ENCODE peak calls at places on chromosomes 1 and 21, in eight cellular contexts. One of them, this sample, is unnamed.

GRCh38 chr21:45388011-45388521 is 16.9 kb upstream of the COL18A1 start:
- DNase-seq in NCI-H69: no peak
- DNase-seq in T-cell: no peak
- DNase-seq in NCI-H2029: no peak
- DNase-seq in heart left ventricle: peak
- DNase-seq in mesenteric fat pad: peak
- DNase-seq in MM.1S: no peak
- DNase-seq in EL: no peak
- DNase-seq in this sample: peak

GRCh38 chr1:77540501-77541161 is 141.8 kb downstream of the ZZZ3 start:
- DNase-seq in NCI-H69: no peak
- DNase-seq in T-cell: no peak
- DNase-seq in mesenteric fat pad: no peak
- DNase-seq in heart left ventricle: no peak
- DNase-seq in NCI-H2029: no peak
- DNase-seq in MM.1S: no peak
- DNase-seq in EL: peak
- DNase-seq in this sample: no peak

GRCh38 chr1:57468661-57469523 is 45.0 kb upstream of the DAB1 start:
- DNase-seq in NCI-H69: no peak
- DNase-seq in heart left ventricle: no peak
- DNase-seq in T-cell: no peak
- DNase-seq in mesenteric fat pad: no peak
- DNase-seq in NCI-H2029: peak
- DNase-seq in EL: peak
- DNase-seq in MM.1S: no peak
- DNase-seq in this sample: no peak

GRCh38 chr21:33266784-33267135 is 593 bp downstream of the IL10RB start:
- DNase-seq in T-cell: peak
- DNase-seq in MM.1S: peak
- DNase-seq in NCI-H69: no peak
- DNase-seq in heart left ventricle: no peak
- DNase-seq in mesenteric fat pad: no peak
- DNase-seq in NCI-H2029: no peak
- DNase-seq in EL: no peak
- DNase-seq in this sample: no peak

GRCh38 chr1:147171399-147172167 is 687 bp downstream of the PRKAB2 start:
- DNase-seq in mesenteric fat pad: no peak
- DNase-seq in NCI-H2029: no peak
- DNase-seq in MM.1S: peak
- DNase-seq in heart left ventricle: no peak
- DNase-seq in NCI-H69: peak
- DNase-seq in EL: peak
- DNase-seq in T-cell: peak
- DNase-seq in this sample: no peak

GRCh38 chr1:17200756-17201155 is 4.2 kb upstream of the PADI1 start:
- DNase-seq in EL: no peak
- DNase-seq in heart left ventricle: no peak
- DNase-seq in mesenteric fat pad: no peak
- DNase-seq in NCI-H69: no peak
- DNase-seq in MM.1S: no peak
- DNase-seq in T-cell: no peak
- DNase-seq in NCI-H2029: no peak
- DNase-seq in this sample: no peak

GRCh38 chr1:2386636-2387611 is 4.4 kb downstream of the MORN1 start:
- DNase-seq in MM.1S: no peak
- DNase-seq in heart left ventricle: peak
- DNase-seq in mesenteric fat pad: no peak
- DNase-seq in EL: no peak
- DNase-seq in NCI-H69: no peak
- DNase-seq in T-cell: no peak
- DNase-seq in NCI-H2029: no peak
- DNase-seq in this sample: peak

GRCh38 chr1:16178596-16179497 is 23.0 kb upstream of the EPHA2 start:
- DNase-seq in T-cell: no peak
- DNase-seq in mesenteric fat pad: no peak
- DNase-seq in EL: peak
- DNase-seq in NCI-H2029: no peak
- DNase-seq in MM.1S: no peak
- DNase-seq in NCI-H69: no peak
- DNase-seq in heart left ventricle: no peak
- DNase-seq in this sample: no peak

GRCh38 chr1:34984435-34985062 is 598 bp downstream of the TMEM35B start:
- DNase-seq in NCI-H69: peak
- DNase-seq in MM.1S: no peak
- DNase-seq in heart left ventricle: peak
- DNase-seq in T-cell: no peak
- DNase-seq in NCI-H2029: no peak
- DNase-seq in mesenteric fat pad: no peak
- DNase-seq in EL: peak
- DNase-seq in this sample: peak

GRCh38 chr1:29511436-29511835 is 275.1 kb downstream of the PTPRU start:
- DNase-seq in heart left ventricle: no peak
- DNase-seq in NCI-H2029: no peak
- DNase-seq in mesenteric fat pad: peak
- DNase-seq in EL: no peak
- DNase-seq in NCI-H69: no peak
- DNase-seq in MM.1S: no peak
- DNase-seq in T-cell: no peak
- DNase-seq in this sample: no peak

GRCh38 chr1:62407398-62408009 is 29.3 kb upstream of the USP1 start:
- DNase-seq in MM.1S: peak
- DNase-seq in NCI-H69: peak
- DNase-seq in EL: peak
- DNase-seq in mesenteric fat pad: no peak
- DNase-seq in heart left ventricle: no peak
- DNase-seq in NCI-H2029: peak
- DNase-seq in T-cell: no peak
- DNase-seq in this sample: no peak

GRCh38 chr1:109116286-109116685 is 2.4 kb downstream of the ELAPOR1 start:
- DNase-seq in EL: no peak
- DNase-seq in heart left ventricle: no peak
- DNase-seq in NCI-H69: peak
- DNase-seq in MM.1S: no peak
- DNase-seq in mesenteric fat pad: no peak
- DNase-seq in NCI-H2029: peak
- DNase-seq in T-cell: no peak
- DNase-seq in this sample: no peak

GRCh38 chr1:78472851-78473496 is 17.8 kb upstream of the PTGFR start:
- DNase-seq in EL: peak
- DNase-seq in NCI-H2029: no peak
- DNase-seq in NCI-H69: no peak
- DNase-seq in MM.1S: no peak
- DNase-seq in T-cell: no peak
- DNase-seq in heart left ventricle: no peak
- DNase-seq in mesenteric fat pad: no peak
- DNase-seq in this sample: no peak

GRCh38 chr1:181100015-181100905 is 11.8 kb downstream of the IER5 start:
- DNase-seq in NCI-H69: no peak
- DNase-seq in heart left ventricle: no peak
- DNase-seq in EL: peak
- DNase-seq in MM.1S: no peak
- DNase-seq in T-cell: no peak
- DNase-seq in mesenteric fat pad: peak
- DNase-seq in NCI-H2029: no peak
- DNase-seq in this sample: no peak

GRCh38 chr1:32321712-32322291 is 14.2 kb downstream of the MARCKSL1 start:
- DNase-seq in EL: no peak
- DNase-seq in MM.1S: no peak
- DNase-seq in NCI-H2029: peak
- DNase-seq in mesenteric fat pad: no peak
- DNase-seq in NCI-H69: peak
- DNase-seq in heart left ventricle: no peak
- DNase-seq in T-cell: no peak
- DNase-seq in this sample: no peak

GRCh38 chr1:58874757-58875755 is 91.2 kb upstream of the JUN start:
- DNase-seq in NCI-H69: peak
- DNase-seq in NCI-H2029: peak
- DNase-seq in MM.1S: peak
- DNase-seq in heart left ventricle: peak
- DNase-seq in mesenteric fat pad: no peak
- DNase-seq in T-cell: no peak
- DNase-seq in EL: no peak
- DNase-seq in this sample: peak

GRCh38 chr1:45334308-45335245 is 5.4 kb upstream of the TOE1 start:
- DNase-seq in NCI-H2029: no peak
- DNase-seq in T-cell: no peak
- DNase-seq in heart left ventricle: peak
- DNase-seq in NCI-H69: peak
- DNase-seq in mesenteric fat pad: no peak
- DNase-seq in EL: no peak
- DNase-seq in MM.1S: no peak
- DNase-seq in this sample: no peak

GRCh38 chr1:94660994-94661393 is 119.4 kb upstream of the F3 start:
- DNase-seq in EL: peak
- DNase-seq in MM.1S: no peak
- DNase-seq in mesenteric fat pad: no peak
- DNase-seq in NCI-H2029: no peak
- DNase-seq in NCI-H69: no peak
- DNase-seq in heart left ventricle: no peak
- DNase-seq in T-cell: no peak
- DNase-seq in this sample: no peak

GRCh38 chr21:29434081-29434480 is 135.4 kb downstream of the BACH1 start:
- DNase-seq in heart left ventricle: no peak
- DNase-seq in MM.1S: no peak
- DNase-seq in mesenteric fat pad: no peak
- DNase-seq in NCI-H69: no peak
- DNase-seq in NCI-H2029: no peak
- DNase-seq in T-cell: no peak
- DNase-seq in EL: no peak
- DNase-seq in this sample: no peak

GRCh38 chr1:246428542-246429308 is 78.4 kb downstream of the SMYD3 start:
- DNase-seq in T-cell: no peak
- DNase-seq in mesenteric fat pad: no peak
- DNase-seq in EL: peak
- DNase-seq in NCI-H69: no peak
- DNase-seq in NCI-H2029: no peak
- DNase-seq in MM.1S: no peak
- DNase-seq in heart left ventricle: no peak
- DNase-seq in this sample: no peak

GRCh38 chr1:42978317-42979036 is 19.8 kb upstream of the SLC2A1 start:
- DNase-seq in heart left ventricle: no peak
- DNase-seq in mesenteric fat pad: no peak
- DNase-seq in NCI-H2029: no peak
- DNase-seq in T-cell: no peak
- DNase-seq in NCI-H69: no peak
- DNase-seq in MM.1S: no peak
- DNase-seq in EL: peak
- DNase-seq in this sample: no peak

GRCh38 chr1:179816196-179816960 is 61.2 kb downstream of the TOR1AIP2 start:
- DNase-seq in mesenteric fat pad: peak
- DNase-seq in EL: no peak
- DNase-seq in T-cell: no peak
- DNase-seq in NCI-H69: peak
- DNase-seq in MM.1S: no peak
- DNase-seq in NCI-H2029: no peak
- DNase-seq in heart left ventricle: peak
- DNase-seq in this sample: peak

GRCh38 chr1:243483952-243484351 is 228.1 kb downstream of the SDCCAG8 start:
- DNase-seq in mesenteric fat pad: no peak
- DNase-seq in NCI-H2029: no peak
- DNase-seq in T-cell: no peak
- DNase-seq in MM.1S: no peak
- DNase-seq in heart left ventricle: no peak
- DNase-seq in EL: no peak
- DNase-seq in NCI-H69: no peak
- DNase-seq in this sample: no peak

GRCh38 chr1:201385299-201385891 is 7.9 kb upstream of the TNNT2 start:
- DNase-seq in T-cell: no peak
- DNase-seq in heart left ventricle: peak
- DNase-seq in mesenteric fat pad: no peak
- DNase-seq in NCI-H2029: peak
- DNase-seq in MM.1S: peak
- DNase-seq in EL: peak
- DNase-seq in NCI-H69: peak
- DNase-seq in this sample: peak

This sample was measured in psoas muscle.